ENCODE peak calls at places on chromosomes 16 and 17, in six cellular contexts. A is fibroblast of mammary gland, X is pancreas, H is NB4, Q is fibroblast of lung, B is lung. D is an unnamed sample.

GRCh38 chr16:4681471-4682083 is 11.8 kb upstream of the NUDT16L1 start:
- DNase-seq in A (no peak), X (no peak), H (no peak), Q (no peak), B (no peak), D (no peak)

GRCh38 chr16:11280616-11281522 is at the start of gene PRM1:
- DNase-seq in A (no peak), X (no peak), H (no peak), Q (no peak), B (no peak), D (no peak)

GRCh38 chr17:60231234-60231633 is 81.5 kb downstream of the CA4 start:
- DNase-seq in A (peak), X (no peak), H (peak), Q (peak), B (no peak), D (no peak)

GRCh38 chr16:19885456-19886060 is 910 bp upstream of the GPRC5B start:
- DNase-seq in A (no peak), X (peak), H (peak), Q (no peak), B (no peak), D (no peak)

GRCh38 chr16:87541004-87541881 is 48.4 kb upstream of the ZCCHC14 start:
- DNase-seq in A (peak), X (no peak), H (no peak), Q (peak), B (no peak), D (peak)

GRCh38 chr16:14300631-14301149 is 229.6 kb downstream of the MRTFB start:
- DNase-seq in A (peak), X (peak), H (peak), Q (peak), B (peak), D (peak)

GRCh38 chr17:12958786-12959185 is 59.0 kb downstream of the ELAC2 start:
- DNase-seq in A (peak), X (no peak), H (no peak), Q (peak), B (no peak), D (no peak)

GRCh38 chr16:77760800-77761199 is 27.6 kb upstream of the VAT1L start:
- DNase-seq in A (no peak), X (no peak), H (peak), Q (peak), B (no peak), D (no peak)

GRCh38 chr17:55162556-55162946 is 102.2 kb upstream of the HLF start:
- DNase-seq in A (no peak), X (no peak), H (no peak), Q (no peak), B (no peak), D (no peak)

GRCh38 chr16:20879175-20880053 is 20.7 kb downstream of the DCUN1D3 start:
- DNase-seq in A (peak), X (no peak), H (peak), Q (peak), B (no peak), D (no peak)

GRCh38 chr17:31418773-31419350 is 27.4 kb downstream of the RAB11FIP4 start:
- DNase-seq in A (no peak), X (no peak), H (no peak), Q (no peak), B (no peak), D (no peak)

GRCh38 chr17:66836063-66837005 is 1.4 kb downstream of the CACNG5 start:
- DNase-seq in A (no peak), X (no peak), H (no peak), Q (no peak), B (no peak), D (no peak)

GRCh38 chr17:4610162-4610561 is 25.8 kb downstream of the SMTNL2 start:
- DNase-seq in A (no peak), X (no peak), H (no peak), Q (no peak), B (no peak), D (no peak)

GRCh38 chr17:20263595-20263994 is 203.7 kb downstream of the LGALS9B start:
- DNase-seq in A (peak), X (no peak), H (no peak), Q (peak), B (no peak), D (no peak)

GRCh38 chr17:2235792-2236365 is 67.7 kb downstream of the SMG6 start:
- DNase-seq in A (peak), X (no peak), H (no peak), Q (peak), B (no peak), D (no peak)

GRCh38 chr16:1493746-1494094 is 560 bp downstream of the TELO2 start:
- DNase-seq in A (no peak), X (no peak), H (no peak), Q (no peak), B (no peak), D (no peak)

GRCh38 chr17:2405247-2405926 is 4.5 kb upstream of the MNT start:
- DNase-seq in A (peak), X (no peak), H (peak), Q (peak), B (no peak), D (peak)

GRCh38 chr17:28725166-28725659 is 820 bp downstream of the TLCD1 start:
- DNase-seq in A (peak), X (no peak), H (peak), Q (peak), B (no peak), D (peak)

DNA sequence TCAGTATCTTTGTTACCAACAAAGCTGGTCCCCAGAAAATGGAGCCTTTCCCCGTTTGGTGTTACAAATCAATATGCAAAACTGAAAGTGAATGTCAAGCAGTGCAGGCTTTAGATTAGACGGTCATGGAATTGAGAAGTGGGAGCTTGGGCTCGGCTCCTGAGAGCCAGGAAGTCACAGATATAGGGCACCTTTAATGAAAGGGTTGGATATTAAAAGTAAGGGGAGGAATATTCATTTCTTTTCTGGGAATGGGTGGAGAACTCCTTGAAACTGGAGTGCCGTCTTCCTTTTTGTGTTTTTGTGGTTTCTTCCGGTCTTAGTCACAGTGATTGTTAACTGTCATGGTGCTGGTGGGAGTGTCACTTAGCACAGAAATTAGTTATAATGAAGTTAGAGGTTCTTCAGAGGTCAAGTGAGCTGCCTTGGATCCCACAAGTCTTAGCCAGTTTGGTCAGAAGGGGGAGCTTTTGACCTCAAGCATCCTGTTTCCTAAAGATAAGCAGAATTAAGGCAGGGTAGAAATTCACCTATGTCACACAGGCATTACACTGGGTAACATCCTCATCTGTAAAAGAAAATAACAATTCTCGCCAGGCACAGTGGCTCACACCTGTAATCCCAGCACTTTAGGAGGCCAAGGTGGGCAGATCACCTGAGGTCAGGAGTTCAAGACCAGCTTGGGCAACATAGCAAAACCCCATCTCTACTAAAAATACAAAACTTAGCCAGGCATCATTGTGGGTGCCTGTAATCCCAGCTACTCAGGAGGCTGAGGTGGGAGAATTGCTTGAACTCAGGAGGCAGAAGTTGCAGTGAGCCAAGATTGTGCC is 9.6 kb upstream of the EIF1 start:
- DNase-seq in A (peak), X (no peak), H (peak), Q (peak), B (peak), D (peak)
- H3K4me3 ChIP-seq in A (no peak), X (no peak), H (peak), Q (peak), B (peak), D (peak)

GRCh38 chr16:53506254-53506653 is 3.2 kb upstream of the AKTIP start:
- DNase-seq in A (no peak), X (no peak), H (no peak), Q (no peak), B (no peak), D (no peak)

GRCh38 chr16:53503270-53503911 is 382 bp upstream of the AKTIP start:
- DNase-seq in A (peak), X (peak), H (peak), Q (peak), B (peak), D (peak)

GRCh38 chr16:53502331-53503269 is at the start of gene AKTIP:
- DNase-seq in A (peak), X (peak), H (peak), Q (peak), B (peak), D (peak)

GRCh38 chr16:53504161-53504663 is 1.2 kb upstream of the AKTIP start:
- DNase-seq in A (peak), X (peak), H (peak), Q (peak), B (peak), D (peak)

GRCh38 chr16:53504665-53505064 is 1.7 kb upstream of the AKTIP start:
- DNase-seq in A (peak), X (no peak), H (peak), Q (peak), B (no peak), D (no peak)
- H3K4me3 ChIP-seq in A (no peak), X (no peak), H (peak), Q (no peak), B (no peak), D (no peak)

GRCh38 chr16:57783116-57783515 is 19.2 kb downstream of the KIFC3 start:
- DNase-seq in A (no peak), X (no peak), H (no peak), Q (no peak), B (no peak), D (no peak)
- H3K4me3 ChIP-seq in A (no peak), X (no peak), H (no peak), Q (no peak), B (no peak), D (no peak)

GRCh38 chr16:25027781-25028180 is 12.6 kb upstream of the ARHGAP17 start:
- DNase-seq in A (no peak), X (no peak), H (no peak), Q (no peak), B (no peak), D (no peak)

GRCh38 chr16:25033852-25034251 is 18.7 kb upstream of the ARHGAP17 start:
- DNase-seq in A (peak), X (no peak), H (no peak), Q (peak), B (peak), D (no peak)

GRCh38 chr16:25031132-25031440 is 15.9 kb upstream of the ARHGAP17 start:
- DNase-seq in A (no peak), X (no peak), H (no peak), Q (no peak), B (no peak), D (no peak)

GRCh38 chr16:25031441-25032307 is 16.5 kb upstream of the ARHGAP17 start:
- DNase-seq in A (peak), X (peak), H (peak), Q (peak), B (peak), D (peak)

GRCh38 chr16:25030420-25031131 is 15.4 kb upstream of the ARHGAP17 start:
- DNase-seq in A (no peak), X (no peak), H (no peak), Q (no peak), B (no peak), D (no peak)
- H3K4me3 ChIP-seq in A (no peak), X (no peak), H (no peak), Q (no peak), B (no peak), D (no peak)

GRCh38 chr17:48542114-48542955 is 2.6 kb downstream of the HOXB2 start:
- DNase-seq in A (peak), X (no peak), H (no peak), Q (no peak), B (no peak), D (no peak)
- H3K4me3 ChIP-seq in A (peak), X (peak), H (no peak), Q (peak), B (peak), D (peak)

GRCh38 chr17:79784353-79785016 is 6.5 kb downstream of the CBX2 start:
- DNase-seq in A (no peak), X (no peak), H (no peak), Q (no peak), B (no peak), D (no peak)
- H3K4me3 ChIP-seq in A (no peak), X (no peak), H (no peak), Q (no peak), B (no peak), D (no peak)

GRCh38 chr17:36532435-36532975 is 2.2 kb downstream of the MYO19 start:
- DNase-seq in A (no peak), X (no peak), H (no peak), Q (no peak), B (no peak), D (peak)
- H3K4me3 ChIP-seq in A (no peak), X (no peak), H (no peak), Q (no peak), B (no peak), D (no peak)

GRCh38 chr17:82217120-82217529 is 4.5 kb upstream of the CCDC57 start:
- DNase-seq in A (no peak), X (peak), H (no peak), Q (no peak), B (no peak), D (no peak)

GRCh38 chr17:82215972-82216300 is 3.3 kb upstream of the CCDC57 start:
- DNase-seq in A (no peak), X (no peak), H (no peak), Q (no peak), B (no peak), D (no peak)

GRCh38 chr17:82215095-82215971 is 2.7 kb upstream of the CCDC57 start:
- DNase-seq in A (no peak), X (no peak), H (peak), Q (no peak), B (no peak), D (no peak)

GRCh38 chr17:82217530-82218204 is 5.0 kb upstream of the CCDC57 start:
- DNase-seq in A (peak), X (no peak), H (peak), Q (peak), B (no peak), D (no peak)

GRCh38 chr17:82216301-82217119 is 3.9 kb upstream of the CCDC57 start:
- DNase-seq in A (peak), X (peak), H (peak), Q (peak), B (peak), D (peak)
- H3K4me3 ChIP-seq in A (no peak), X (no peak), H (peak), Q (no peak), B (no peak), D (no peak)

GRCh38 chr17:82372063-82372590 is 562 bp downstream of the UTS2R start:
- DNase-seq in A (no peak), X (no peak), H (no peak), Q (no peak), B (no peak), D (no peak)
- H3K4me3 ChIP-seq in A (no peak), X (no peak), H (no peak), Q (no peak), B (no peak), D (no peak)

D was measured in colonic mucosa.